ENCODE peak calls at places on chromosomes 7 and 10, in six cellular contexts. U is left lung, Z is mammary epithelial cell, H is SK-N-SH, M is Peyer's patch, B is hepatocyte. F is an unnamed sample.

GRCh38 chr7:42932861-42933591 is 850 bp downstream of the MRPL32 start:
- DNase-seq in U (no peak), Z (no peak), H (peak; percentile 44), M (no peak), B (peak; percentile 40), F (no peak)

GRCh38 chr10:132436861-132437410 is 39.9 kb downstream of the PWWP2B start:
- DNase-seq in U (peak; percentile 61), Z (peak; percentile 15), H (no peak), M (no peak), B (no peak), F (no peak)

GRCh38 chr10:78685466-78686163 is 383.2 kb upstream of the ZMIZ1 start:
- DNase-seq in U (no peak), Z (no peak), H (no peak), M (no peak), B (no peak), F (peak; percentile 37)

GRCh38 chr10:31322647-31323046 is 3.6 kb downstream of the ZEB1 start:
- DNase-seq in U (no peak), Z (no peak), H (peak; percentile 32), M (no peak), B (no peak), F (no peak)

GRCh38 chr10:51895209-51895608 is 195.8 kb upstream of the CSTF2T start:
- DNase-seq in U (no peak), Z (peak; percentile 81), H (no peak), M (no peak), B (peak; percentile 22), F (peak; percentile 83)

GRCh38 chr10:4978870-4979269 is 15.7 kb downstream of the AKR1C1 start:
- DNase-seq in U (no peak), Z (no peak), H (no peak), M (no peak), B (no peak), F (no peak)

GRCh38 chr10:77855404-77856155 is 71.0 kb downstream of the DLG5 start:
- DNase-seq in U (no peak), Z (no peak), H (no peak), M (no peak), B (no peak), F (no peak)

GRCh38 chr10:35501923-35502322 is 103.2 kb upstream of the GJD4 start:
- DNase-seq in U (no peak), Z (no peak), H (no peak), M (no peak), B (no peak), F (no peak)

GRCh38 chr10:5488272-5489161 is 10.9 kb downstream of the CALML5 start:
- DNase-seq in U (peak; percentile 67), Z (peak; percentile 94), H (no peak), M (no peak), B (peak; percentile 84), F (peak; percentile 95)

GRCh38 chr10:69831231-69831855 is 29.6 kb downstream of the COL13A1 start:
- DNase-seq in U (no peak), Z (no peak), H (no peak), M (no peak), B (no peak), F (no peak)

GRCh38 chr10:10826125-10826524 is 191.5 kb upstream of the CELF2 start:
- DNase-seq in U (no peak), Z (peak; percentile 81), H (no peak), M (no peak), B (no peak), F (peak; percentile 87)

GRCh38 chr10:92418891-92419290 is 127.9 kb downstream of the MARCHF5 start:
- DNase-seq in U (no peak), Z (no peak), H (no peak), M (no peak), B (no peak), F (no peak)

GRCh38 chr10:92418221-92418620 is 127.3 kb downstream of the MARCHF5 start:
- DNase-seq in U (no peak), Z (no peak), H (no peak), M (no peak), B (no peak), F (no peak)

GRCh38 chr10:92421550-92421949 is 130.6 kb downstream of the MARCHF5 start:
- DNase-seq in U (no peak), Z (no peak), H (no peak), M (no peak), B (no peak), F (no peak)

GRCh38 chr10:92420554-92421275 is 129.7 kb downstream of the MARCHF5 start:
- DNase-seq in U (peak; percentile 80), Z (no peak), H (no peak), M (no peak), B (no peak), F (no peak)

GRCh38 chr10:92419740-92420553 is 129.0 kb downstream of the MARCHF5 start:
- DNase-seq in U (peak; percentile 77), Z (no peak), H (no peak), M (no peak), B (peak; percentile 42), F (no peak)
- H3K4me3 ChIP-seq in U (peak overlapping the region; percentile 14), Z (no peak overlapping the region), H (no peak overlapping the region), M (peak overlapping the region; percentile 38), B (peak overlapping the region; percentile 23), F (peak overlapping the region; percentile 2)

DNA sequence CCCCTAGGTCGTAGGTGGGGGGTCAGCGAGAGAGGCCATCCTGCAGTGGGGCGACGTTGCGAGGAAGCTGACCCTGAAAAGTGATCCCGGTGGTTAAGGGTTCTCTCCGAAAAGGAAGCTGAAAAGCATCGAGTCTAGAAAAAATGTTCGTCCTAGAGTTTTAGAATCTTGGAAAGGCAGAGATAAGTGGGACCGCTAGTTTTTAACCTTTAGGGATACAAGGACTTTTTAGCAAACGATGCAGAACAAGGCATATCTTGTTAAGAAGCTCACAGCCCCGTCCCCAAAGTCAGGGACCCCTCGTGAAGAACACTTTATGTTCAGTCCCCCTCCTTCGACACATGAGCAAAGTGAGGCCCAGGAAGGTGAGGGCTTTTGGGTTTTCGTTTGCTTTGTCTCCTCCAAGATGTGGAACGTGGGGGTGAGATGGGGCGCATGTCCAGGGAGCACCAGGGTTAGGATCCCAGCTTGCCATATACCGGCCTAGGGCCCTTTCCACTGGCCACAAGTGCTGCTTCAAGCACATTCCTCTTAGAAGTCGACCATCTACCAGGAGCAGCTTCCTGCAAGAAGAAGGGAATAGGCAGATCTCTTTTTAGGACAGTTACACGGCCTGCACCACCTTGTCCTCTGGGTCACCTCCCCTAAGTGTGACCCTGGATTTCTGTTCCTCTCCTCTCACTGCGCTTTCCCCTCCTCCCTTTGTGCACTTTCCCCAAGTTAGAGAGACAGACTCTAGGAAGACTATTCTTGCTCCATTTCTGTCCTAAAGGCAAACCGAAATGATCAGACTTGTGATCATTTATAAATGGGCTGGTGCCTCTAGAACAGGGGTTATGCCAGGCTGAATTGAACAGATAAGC is 969 bp downstream of the SLC35G1 start:
- DNase-seq in U (no peak), Z (no peak), H (peak; percentile 28), M (no peak), B (no peak), F (no peak)
- H3K27me3 ChIP-seq in U (peaks cover 13% of the 10 kb centered on the region), Z (no peaks in the 10 kb centered on the region), H (no peaks in the 10 kb centered on the region), M (no peaks in the 10 kb centered on the region), B (no peaks in the 10 kb centered on the region), F (no peaks in the 10 kb centered on the region)

DNA sequence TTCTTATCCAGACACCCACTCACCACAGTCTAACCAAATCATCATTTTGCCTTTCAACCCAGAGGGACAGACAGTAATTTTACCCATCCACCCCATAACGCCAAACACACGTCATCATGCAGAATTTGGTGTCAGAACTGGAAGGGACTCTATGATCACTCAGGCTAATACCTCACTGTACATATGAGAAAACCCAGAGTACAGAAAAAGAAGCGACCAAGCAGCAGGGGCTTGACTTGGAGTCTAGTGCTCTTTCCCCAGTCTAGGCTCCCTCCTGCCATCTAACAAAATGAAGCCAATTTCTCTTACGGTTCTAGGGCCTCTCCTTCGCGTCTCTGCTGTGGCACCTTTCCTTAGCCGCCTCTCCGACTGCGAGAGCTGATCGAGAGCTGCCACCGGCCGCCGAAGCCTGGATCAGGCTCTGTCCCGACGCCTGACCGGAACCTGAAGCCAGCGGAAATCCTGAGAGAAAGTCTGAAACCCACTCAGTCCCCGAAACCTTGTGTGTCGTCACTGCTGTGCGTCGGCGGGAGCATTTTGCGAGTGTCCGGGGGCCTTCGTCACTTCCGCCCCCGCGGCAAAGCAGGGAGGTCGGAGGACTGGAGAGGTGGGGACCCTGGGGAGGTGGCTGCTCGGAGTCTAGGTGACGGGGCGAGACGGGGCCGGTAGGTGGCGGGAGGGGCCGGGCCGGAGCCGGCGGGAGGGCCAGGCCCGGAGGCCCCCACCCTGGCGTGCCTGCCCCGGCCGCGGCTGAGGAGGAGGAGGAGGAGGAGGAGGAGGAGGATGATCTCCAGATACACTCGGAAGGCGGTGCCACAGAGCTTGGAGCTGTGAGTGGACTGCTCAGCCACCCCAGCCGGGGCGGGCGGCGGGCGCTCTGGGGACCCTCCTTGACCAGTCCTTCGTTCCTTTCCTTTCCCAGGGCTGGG is at the start of the genes ECD and FAM149B1:
- DNase-seq in U (peak; percentile 96), Z (peak; percentile 96), H (peak; percentile 95), M (peak; percentile 94), B (peak; percentile 96), F (peak; percentile 86)
- TF ChIP-seq CTCF in U (no peak), Z (no peak), H (peak; percentile 28), M (peak; percentile 2), B (peak; percentile 16), F (no peak)

GRCh38 chr10:107104026-107104652 is 60.4 kb downstream of the SORCS1 start:
- DNase-seq in U (no peak), Z (no peak), H (no peak), M (no peak), B (no peak), F (no peak)

GRCh38 chr10:107095125-107095524 is 69.4 kb downstream of the SORCS1 start:
- DNase-seq in U (no peak), Z (no peak), H (no peak), M (no peak), B (peak; percentile 33), F (no peak)

GRCh38 chr10:107103174-107104025 is 61.1 kb downstream of the SORCS1 start:
- DNase-seq in U (no peak), Z (no peak), H (peak; percentile 64), M (no peak), B (no peak), F (no peak)

DNA sequence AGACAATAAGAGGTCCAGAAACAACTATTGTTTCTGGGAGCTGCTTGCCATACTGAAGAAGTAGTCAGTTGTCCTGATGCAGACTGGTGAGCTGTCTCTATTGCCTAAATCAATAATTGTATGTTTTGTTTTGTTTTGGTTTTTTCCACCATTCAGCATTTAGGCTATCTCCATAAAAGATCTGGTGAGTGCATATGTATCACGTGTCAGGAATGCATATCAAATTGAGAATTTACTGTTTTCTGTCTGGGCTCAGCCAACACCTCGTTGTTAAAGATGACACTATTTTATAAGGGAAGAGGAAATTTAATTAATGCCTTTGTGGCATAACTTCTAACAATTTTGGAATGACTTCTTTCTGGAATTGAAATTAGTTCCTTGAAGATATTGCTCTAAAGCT is 66.2 kb downstream of the SORCS1 start:
- DNase-seq in U (no peak), Z (no peak), H (no peak), M (no peak), B (no peak), F (no peak)
- H3K4me3 ChIP-seq in U (no peak overlapping the region), Z (no peak overlapping the region), H (no peak overlapping the region), M (no peak overlapping the region), B (no peak overlapping the region), F (no peak overlapping the region)

DNA sequence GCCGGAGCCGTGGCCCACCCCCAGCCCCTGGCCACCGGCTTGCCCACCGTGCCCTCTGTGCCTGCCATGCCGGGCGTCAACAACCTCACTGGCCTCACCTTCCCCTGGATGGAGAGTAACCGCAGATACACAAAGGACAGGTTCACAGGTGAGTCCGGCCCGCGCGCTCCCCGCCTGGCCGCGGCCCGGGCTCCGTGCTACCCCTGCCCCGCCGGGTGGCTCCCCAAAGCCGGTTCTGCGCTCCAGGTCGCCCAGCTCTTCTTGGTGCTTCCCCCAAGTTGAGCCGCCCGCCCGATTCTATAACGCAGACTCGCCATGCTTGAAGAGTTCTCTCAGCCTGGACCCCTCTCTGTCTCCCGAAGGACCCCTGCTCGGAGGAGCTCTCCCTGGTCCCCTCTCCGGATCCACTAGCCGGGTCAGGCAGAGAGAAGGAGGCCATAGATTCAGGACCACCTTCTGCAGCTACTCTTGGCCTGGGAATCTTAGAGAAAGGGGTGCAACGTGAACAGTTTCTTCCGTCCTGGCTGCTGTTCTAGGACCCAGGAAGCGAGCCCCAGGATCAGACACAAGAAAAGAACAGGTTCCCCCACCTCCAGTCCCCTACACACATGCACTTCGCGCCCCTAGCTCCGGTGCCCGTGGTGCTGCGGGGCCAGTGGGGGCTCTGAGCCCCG is 999 bp downstream of the TLX1 start:
- DNase-seq in U (no peak), Z (no peak), H (peak; percentile 49), M (no peak), B (no peak), F (no peak)
- H3K27me3 ChIP-seq in U (peaks cover 100% of the 10 kb centered on the region), Z (peaks cover 70% of the 10 kb centered on the region), H (peaks cover 77% of the 10 kb centered on the region), M (no peaks in the 10 kb centered on the region), B (peaks cover 100% of the 10 kb centered on the region), F (peaks cover 76% of the 10 kb centered on the region)